ENCODE peak calls at places on chromosome 2, in seven cellular contexts. N, H, K, U, W, D and X are unnamed samples.

GRCh38 chr2:8534729-8535397 is 147.0 kb upstream of the ID2 start:
- DNase-seq in N (peak; percentile 5), H (peak; percentile 80), K (no peak), U (no peak), W (peak; percentile 74), D (no peak), X (no peak)

GRCh38 chr2:213562539-213563180 is 278.4 kb downstream of the SPAG16 start:
- DNase-seq in N (no peak), H (no peak), K (no peak), U (no peak), W (no peak), D (no peak), X (no peak)

GRCh38 chr2:108586116-108586515 is 51.8 kb downstream of the LIMS1 start:
- DNase-seq in N (no peak), H (no peak), K (no peak), U (peak; percentile 74), W (no peak), D (no peak), X (no peak)

GRCh38 chr2:150136901-150137300 is 350.6 kb downstream of the RND3 start:
- DNase-seq in N (peak; percentile 20), H (no peak), K (no peak), U (no peak), W (no peak), D (no peak), X (no peak)

GRCh38 chr2:152176113-152176714 is 651 bp upstream of the STAM2 start:
- DNase-seq in N (peak; percentile 45), H (peak; percentile 49), K (no peak), U (peak; percentile 46), W (peak; percentile 41), D (no peak), X (no peak)

GRCh38 chr2:237421542-237422047 is 7.6 kb upstream of the COL6A3 start:
- DNase-seq in N (peak; percentile 71), H (peak; percentile 90), K (peak; percentile 92), U (peak; percentile 90), W (peak; percentile 92), D (no peak), X (peak; percentile 82)

GRCh38 chr2:11582526-11583202 is 48.8 kb downstream of the GREB1 start:
- DNase-seq in N (peak; percentile 50), H (peak; percentile 14), K (peak; percentile 84), U (peak; percentile 54), W (peak; percentile 67), D (no peak), X (peak; percentile 81)

GRCh38 chr2:142130111-142131015 is 453 bp downstream of the LRP1B start:
- DNase-seq in N (peak; percentile 26), H (peak; percentile 53), K (peak; percentile 88), U (peak; percentile 45), W (peak; percentile 82), D (no peak), X (peak; percentile 26)

GRCh38 chr2:152222975-152223638 is 47.5 kb upstream of the STAM2 start:
- DNase-seq in N (no peak), H (peak; percentile 96), K (peak; percentile 5), U (peak; percentile 92), W (peak; percentile 97), D (peak; percentile 57), X (peak; percentile 26)

GRCh38 chr2:673615-674318 is 3.4 kb downstream of the TMEM18 start:
- DNase-seq in N (no peak), H (peak; percentile 63), K (no peak), U (peak; percentile 69), W (peak; percentile 48), D (no peak), X (no peak)

GRCh38 chr2:144357623-144358400 is 162.1 kb downstream of the ZEB2 start:
- DNase-seq in N (peak; percentile 78), H (peak; percentile 92), K (no peak), U (peak; percentile 100), W (peak; percentile 98), D (peak; percentile 97), X (peak; percentile 60)

GRCh38 chr2:100976634-100977391 is 25.3 kb upstream of the RPL31 start:
- DNase-seq in N (no peak), H (no peak), K (no peak), U (no peak), W (no peak), D (no peak), X (no peak)

GRCh38 chr2:122070241-122070731 is 314.8 kb downstream of the TSN start:
- DNase-seq in N (no peak), H (peak; percentile 39), K (no peak), U (peak; percentile 68), W (peak; percentile 2), D (no peak), X (no peak)

GRCh38 chr2:120204417-120204816 is 18.8 kb downstream of the TMEM185B start:
- DNase-seq in N (no peak), H (no peak), K (no peak), U (no peak), W (no peak), D (no peak), X (no peak)

GRCh38 chr2:174573621-174574081 is 24.0 kb downstream of the WIPF1 start:
- DNase-seq in N (no peak), H (no peak), K (no peak), U (no peak), W (no peak), D (no peak), X (no peak)

GRCh38 chr2:16033032-16033293 is 92.6 kb downstream of the MYCN start:
- DNase-seq in N (no peak), H (no peak), K (no peak), U (no peak), W (no peak), D (no peak), X (no peak)

GRCh38 chr2:33298233-33298632 is 178.2 kb upstream of the RASGRP3 start:
- DNase-seq in N (no peak), H (peak; percentile 92), K (no peak), U (peak; percentile 76), W (peak; percentile 66), D (peak; percentile 95), X (no peak)

GRCh38 chr2:114192362-114192761 is 250.1 kb upstream of the DPP10 start:
- DNase-seq in N (peak; percentile 65), H (peak; percentile 8), K (no peak), U (peak; percentile 17), W (peak; percentile 1), D (no peak), X (no peak)

GRCh38 chr2:223762853-223763252 is 74.5 kb downstream of the AP1S3 start:
- DNase-seq in N (no peak), H (peak; percentile 15), K (no peak), U (peak; percentile 14), W (peak; percentile 79), D (peak; percentile 38), X (no peak)

GRCh38 chr2:187382131-187382530 is 65.9 kb downstream of the CALCRL start:
- DNase-seq in N (no peak), H (peak; percentile 53), K (no peak), U (peak; percentile 34), W (no peak), D (no peak), X (no peak)

GRCh38 chr2:3125761-3126130 is 251.9 kb downstream of the EIPR1 start:
- DNase-seq in N (no peak), H (no peak), K (no peak), U (no peak), W (no peak), D (no peak), X (no peak)

GRCh38 chr2:47218066-47218581 is 63.0 kb upstream of the STPG4 start:
- DNase-seq in N (no peak), H (no peak), K (no peak), U (no peak), W (no peak), D (no peak), X (peak; percentile 14)

GRCh38 chr2:68994864-68995263 is 18.1 kb upstream of the ANTXR1 start:
- DNase-seq in N (no peak), H (peak; percentile 85), K (no peak), U (peak; percentile 84), W (peak; percentile 82), D (no peak), X (no peak)

GRCh38 chr2:30664761-30665358 is 142.4 kb downstream of the CAPN13 start:
- DNase-seq in N (peak; percentile 94), H (peak; percentile 93), K (no peak), U (peak; percentile 97), W (peak; percentile 89), D (peak; percentile 78), X (peak; percentile 52)

DNA sequence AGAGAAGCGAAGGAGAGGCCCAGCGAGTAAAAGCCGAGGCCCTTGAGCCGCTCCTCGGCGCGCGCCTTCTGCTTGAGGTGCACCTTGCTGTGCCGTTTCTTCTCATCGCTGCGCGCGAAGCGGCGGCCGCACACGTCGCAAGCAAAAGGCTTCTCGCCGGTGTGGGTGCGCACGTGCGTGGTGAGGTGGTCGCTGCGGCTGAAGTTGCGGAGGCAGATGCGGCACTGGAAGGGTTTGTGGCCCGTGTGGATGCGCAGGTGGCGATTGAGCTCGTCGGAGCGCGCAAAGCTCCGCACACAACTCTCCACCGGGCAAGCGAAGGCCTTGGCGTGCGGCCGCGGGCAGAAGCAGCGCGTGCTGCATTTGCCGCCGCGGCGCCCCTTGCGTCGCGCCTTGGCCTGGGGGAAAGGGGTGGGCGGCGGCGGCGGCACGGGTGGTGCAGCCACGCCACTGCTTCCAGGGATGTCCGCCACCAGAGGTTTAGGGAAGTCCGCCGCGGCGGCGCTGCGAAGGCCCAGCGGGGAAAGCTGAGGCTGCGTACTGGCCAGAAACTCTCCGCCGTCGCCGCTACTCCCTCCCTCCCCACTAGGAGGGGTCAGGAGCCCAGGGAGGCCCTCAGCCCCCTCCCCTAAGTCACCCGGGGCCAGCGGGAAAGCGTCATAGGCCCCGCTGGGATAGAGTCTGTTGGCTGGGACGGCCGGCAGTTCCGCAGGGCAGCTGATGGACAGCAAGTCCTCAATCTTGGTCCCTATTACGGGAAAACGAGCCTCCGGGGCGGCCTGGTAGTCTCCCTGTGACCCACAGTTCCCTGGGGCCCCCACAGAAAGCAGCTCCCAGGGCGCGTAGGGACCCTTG is 1.7 kb downstream of the EGR4 start:
- DNase-seq in N (no peak), H (no peak), K (peak; percentile 79), U (peak; percentile 7), W (no peak), D (no peak), X (no peak)
- TF ChIP-seq CTCF in N (no peak), H (no peak), K (peak; percentile 50), U (peak; percentile 15), W (no peak), D (no peak), X (no peak)

DNA sequence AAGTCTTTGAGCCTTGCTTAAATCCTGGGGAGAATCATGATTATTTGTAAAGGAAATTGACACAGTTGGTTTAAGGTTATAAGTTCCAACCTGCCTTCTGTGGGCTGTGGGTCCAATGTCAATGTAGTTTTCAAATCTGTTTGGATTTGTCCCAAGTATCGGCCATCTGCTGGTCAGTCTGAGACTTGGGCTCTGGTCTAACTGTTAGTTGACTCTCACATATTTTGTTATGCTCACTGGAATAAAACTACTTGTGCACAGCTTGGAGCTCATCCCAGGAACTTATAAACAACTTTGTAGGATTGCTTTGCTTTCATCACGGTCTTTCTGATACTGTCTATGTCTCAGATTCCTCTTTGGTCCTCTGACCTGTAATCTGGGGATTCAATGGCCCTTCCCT is 1026.2 kb upstream of the ZEB2 start:
- DNase-seq in N (no peak), H (peak; percentile 25), K (no peak), U (peak; percentile 36), W (peak; percentile 72), D (no peak), X (no peak)
- TF ChIP-seq CTCF in N (no peak), H (peak; percentile 36), K (no peak), U (peak; percentile 21), W (peak; percentile 70), D (no peak), X (no peak)

GRCh38 chr2:192126912-192127311 is 67.8 kb downstream of the TMEFF2 start:
- DNase-seq in N (no peak), H (no peak), K (no peak), U (no peak), W (no peak), D (no peak), X (no peak)
- TF ChIP-seq CTCF in N (no peak), H (no peak), K (no peak), U (no peak), W (no peak), D (no peak), X (no peak)

GRCh38 chr2:191869178-191869577 is 22.3 kb upstream of the CAVIN2 start:
- DNase-seq in N (no peak), H (no peak), K (peak; percentile 95), U (peak; percentile 55), W (peak; percentile 84), D (no peak), X (peak; percentile 30)
- TF ChIP-seq CTCF in N (no peak), H (peak; percentile 27), K (peak; percentile 93), U (peak; percentile 39), W (peak; percentile 78), D (peak; percentile 32), X (peak; percentile 28)